ENCODE peak calls at places on chromosome 2, in ten cellular contexts. I, C, E, N, P, S, X, H, V and J are unnamed samples.
A peak's percentile ranks its signal among the peaks of the same experiment; 100 is the strongest.

GRCh38 chr2:188659656-188660406 is 314.3 kb upstream of the COL3A1 start:
- DNase-seq in I (no peak), C (no peak), E (no peak), N (peak; percentile 66), P (no peak), S (no peak), X (peak; percentile 78), H (no peak), V (peak; percentile 69), J (no peak)

GRCh38 chr2:45199973-45200372 is 190.7 kb upstream of the SIX2 start:
- DNase-seq in I (no peak), C (no peak), E (no peak), N (peak; percentile 28), P (no peak), S (no peak), X (peak; percentile 69), H (no peak), V (peak; percentile 32), J (no peak)

GRCh38 chr2:208006325-208006724 is 19.0 kb downstream of the PLEKHM3 start:
- DNase-seq in I (no peak), C (no peak), E (no peak), N (no peak), P (no peak), S (no peak), X (no peak), H (no peak), V (no peak), J (no peak)

GRCh38 chr2:19120181-19120580 is 238.2 kb downstream of the OSR1 start:
- DNase-seq in I (no peak), C (no peak), E (no peak), N (no peak), P (no peak), S (no peak), X (no peak), H (no peak), V (no peak), J (no peak)

GRCh38 chr2:235314371-235314915 is 179.4 kb upstream of the AGAP1 start:
- DNase-seq in I (no peak), C (no peak), E (no peak), N (peak; percentile 16), P (no peak), S (no peak), X (no peak), H (no peak), V (no peak), J (no peak)

GRCh38 chr2:182715121-182715895 is 749 bp upstream of the DNAJC10 start:
- DNase-seq in I (no peak), C (no peak), E (no peak), N (peak; percentile 48), P (no peak), S (no peak), X (peak; percentile 51), H (peak; percentile 44), V (peak; percentile 1), J (no peak)

GRCh38 chr2:195049372-195050031 is 607.5 kb upstream of the SLC39A10 start:
- DNase-seq in I (no peak), C (no peak), E (no peak), N (no peak), P (no peak), S (no peak), X (no peak), H (no peak), V (no peak), J (no peak)

GRCh38 chr2:30235859-30236535 is 4.7 kb downstream of the LBH start:
- DNase-seq in I (no peak), C (no peak), E (no peak), N (no peak), P (no peak), S (no peak), X (no peak), H (no peak), V (no peak), J (no peak)

GRCh38 chr2:219451626-219452360 is 17.1 kb downstream of the SPEG start:
- DNase-seq in I (no peak), C (no peak), E (no peak), N (peak; percentile 36), P (no peak), S (no peak), X (no peak), H (no peak), V (no peak), J (no peak)

GRCh38 chr2:220916931-220917330 is 655.2 kb downstream of the EPHA4 start:
- DNase-seq in I (no peak), C (no peak), E (no peak), N (no peak), P (no peak), S (no peak), X (no peak), H (no peak), V (no peak), J (no peak)

GRCh38 chr2:239751719-239752355 is 273.3 kb downstream of the NDUFA10 start:
- DNase-seq in I (no peak), C (no peak), E (no peak), N (peak; percentile 55), P (peak; percentile 37), S (no peak), X (peak; percentile 10), H (peak; percentile 58), V (no peak), J (no peak)

GRCh38 chr2:199798881-199799580 is 52.0 kb downstream of the FTCDNL1 start:
- DNase-seq in I (no peak), C (no peak), E (peak; percentile 20), N (peak; percentile 71), P (peak; percentile 72), S (no peak), X (peak; percentile 51), H (no peak), V (no peak), J (no peak)

GRCh38 chr2:227655454-227655853 is 11.2 kb upstream of the SCYGR5 start:
- DNase-seq in I (peak; percentile 8), C (no peak), E (peak; percentile 43), N (peak; percentile 90), P (no peak), S (peak; percentile 48), X (peak; percentile 82), H (no peak), V (peak; percentile 94), J (no peak)

GRCh38 chr2:95386031-95386430 is 16.5 kb upstream of the FAHD2A start:
- DNase-seq in I (no peak), C (no peak), E (no peak), N (no peak), P (no peak), S (no peak), X (no peak), H (no peak), V (no peak), J (no peak)

DNA sequence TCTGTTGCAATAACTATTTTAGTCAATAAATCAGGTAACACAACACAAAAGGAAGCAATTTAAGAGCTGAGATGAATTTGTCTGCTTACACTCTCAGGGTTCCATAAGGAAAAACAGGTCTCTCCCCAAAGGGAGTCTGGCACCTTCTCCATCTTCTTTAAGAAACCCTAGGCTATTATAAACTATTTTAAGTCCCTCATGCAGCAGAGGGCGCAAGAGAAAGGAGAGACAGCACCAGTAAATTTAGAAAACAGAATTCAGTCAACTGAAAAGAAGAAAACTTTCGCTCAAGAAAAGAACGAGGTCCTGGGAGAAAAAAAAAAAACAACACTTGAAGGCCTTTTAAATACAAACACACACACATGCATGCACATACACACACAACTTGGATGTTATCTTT is 19.1 kb downstream of the SULT1C4 start:
- DNase-seq in I (no peak), C (no peak), E (no peak), N (peak; percentile 63), P (no peak), S (no peak), X (peak; percentile 48), H (peak; percentile 33), V (peak; percentile 23), J (no peak)
- TF ChIP-seq CTCF in I (peak; percentile 47), C (no peak), E (no peak), N (peak; percentile 44), P (no peak), S (peak; percentile 34), X (peak; percentile 48), H (peak; percentile 69), V (peak; percentile 46), J (peak; percentile 39)

GRCh38 chr2:39266906-39267434 is 23.2 kb upstream of the CDKL4 start:
- DNase-seq in I (peak; percentile 1), C (no peak), E (no peak), N (peak; percentile 40), P (no peak), S (peak; percentile 2), X (peak; percentile 2), H (no peak), V (no peak), J (no peak)
- H3K4me3 ChIP-seq in I (no peak overlapping the region), C (no peak overlapping the region), E (no peak overlapping the region), N (no peak overlapping the region), P (no peak overlapping the region), S (no peak overlapping the region), X (no peak overlapping the region), H (no peak overlapping the region), V (no peak overlapping the region), J (no peak overlapping the region)

DNA sequence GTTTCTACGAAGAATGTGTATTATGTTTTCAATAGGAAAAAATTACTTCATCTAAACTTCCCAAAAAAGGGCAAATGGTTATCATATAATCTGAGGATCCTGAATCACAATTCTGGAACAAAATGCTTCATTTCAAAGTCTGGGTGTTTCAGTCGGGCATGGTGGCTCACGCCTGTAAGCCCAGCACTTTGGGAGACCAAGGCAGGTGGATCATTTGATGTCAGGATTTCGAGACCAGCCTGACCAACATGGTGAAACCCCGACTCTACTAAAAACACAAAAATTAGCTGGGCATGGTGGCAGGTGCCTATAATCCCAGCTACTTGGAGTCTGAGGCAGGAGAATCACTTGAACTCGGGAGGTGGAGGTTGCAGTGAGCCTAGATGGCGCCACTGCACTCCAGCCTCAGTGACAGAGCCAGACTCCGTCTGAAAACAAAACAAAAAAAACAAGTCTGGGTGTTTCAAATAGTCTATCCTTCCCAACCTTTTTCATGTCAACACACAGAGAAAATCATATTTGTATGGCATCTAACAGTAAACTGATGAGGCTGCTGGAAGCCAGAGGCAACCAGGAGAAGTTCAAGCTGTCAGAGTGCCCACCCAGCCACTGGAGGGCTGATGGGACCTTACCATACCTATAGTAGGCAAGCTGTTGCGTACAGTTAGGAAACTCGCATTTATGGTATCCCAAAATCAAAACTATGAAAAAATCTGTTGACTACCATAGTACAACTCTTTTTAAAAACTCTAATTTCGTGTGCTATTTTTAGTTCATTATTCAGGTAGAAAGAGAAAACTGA is 14.6 kb downstream of the NBAS start:
- DNase-seq in I (no peak), C (no peak), E (no peak), N (no peak), P (no peak), S (no peak), X (no peak), H (no peak), V (no peak), J (no peak)
- TF ChIP-seq CTCF in I (no peak), C (no peak), E (no peak), N (peak; percentile 26), P (no peak), S (peak; percentile 41), X (no peak), H (peak; percentile 84), V (peak; percentile 42), J (peak; percentile 30)

DNA sequence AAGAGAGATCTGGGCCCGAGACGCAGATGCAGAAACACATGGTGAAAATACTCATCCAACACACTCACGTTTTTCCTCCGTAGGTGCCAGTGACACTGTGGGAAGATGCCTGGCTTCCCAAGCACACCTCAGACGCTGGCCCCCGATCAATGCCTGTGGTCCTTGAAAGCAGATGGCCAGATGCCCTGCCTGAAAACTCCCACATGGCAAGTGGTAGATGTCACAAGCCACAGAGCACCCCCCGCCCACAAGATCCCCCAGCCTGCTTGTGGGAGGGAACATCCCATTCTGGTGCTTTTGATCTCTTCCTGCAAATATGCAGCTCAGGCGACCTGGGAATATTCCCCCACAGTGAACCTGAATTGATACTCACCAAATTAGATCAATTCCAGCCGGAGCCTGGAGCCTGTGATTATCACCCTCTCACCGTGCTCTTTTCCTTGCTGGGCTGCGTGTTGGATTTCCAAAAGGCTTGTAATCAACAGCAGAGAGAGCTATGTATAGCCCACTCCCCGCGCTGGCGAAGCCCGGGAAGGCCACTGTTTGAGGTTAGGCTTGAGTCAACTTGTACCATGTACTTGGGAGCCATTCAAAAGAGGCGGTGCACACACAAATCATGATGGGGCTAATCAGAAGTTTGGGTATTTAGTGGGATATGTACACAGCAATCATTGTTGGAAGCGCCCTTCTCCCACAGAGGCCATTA is 151.5 kb downstream of the GLI2 start:
- DNase-seq in I (no peak), C (no peak), E (no peak), N (no peak), P (no peak), S (no peak), X (no peak), H (no peak), V (no peak), J (no peak)
- H3K4me3 ChIP-seq in I (no peak overlapping the region), C (no peak overlapping the region), E (no peak overlapping the region), N (no peak overlapping the region), P (no peak overlapping the region), S (no peak overlapping the region), X (no peak overlapping the region), H (no peak overlapping the region), V (no peak overlapping the region), J (no peak overlapping the region)